ENCODE peak calls at places on chromosomes 4 and X, in five cellular contexts. One of them, this sample, is unnamed.

GRCh38 chrX:40012800-40013682 is 84.7 kb downstream of the BCOR start:
- DNase-seq in cardiac muscle cell: peak; percentile 68
- DNase-seq in WERI-Rb-1: peak; percentile 65
- DNase-seq in fibroblast of lung: peak; percentile 59
- DNase-seq in type B pancreatic cell: peak; percentile 74
- DNase-seq in this sample: peak; percentile 66

GRCh38 chr4:36394352-36394903 is 113.0 kb downstream of the DTHD1 start:
- DNase-seq in cardiac muscle cell: no peak
- DNase-seq in WERI-Rb-1: no peak
- DNase-seq in fibroblast of lung: no peak
- DNase-seq in type B pancreatic cell: no peak
- DNase-seq in this sample: no peak

GRCh38 chr4:152382057-152382785 is 153.7 kb downstream of the FBXW7 start:
- DNase-seq in cardiac muscle cell: peak; percentile 25
- DNase-seq in WERI-Rb-1: no peak
- DNase-seq in fibroblast of lung: no peak
- DNase-seq in type B pancreatic cell: no peak
- DNase-seq in this sample: no peak

GRCh38 chrX:99705696-99706095 is 704.4 kb downstream of the PCDH19 start:
- DNase-seq in cardiac muscle cell: no peak
- DNase-seq in WERI-Rb-1: no peak
- DNase-seq in fibroblast of lung: no peak
- DNase-seq in type B pancreatic cell: no peak
- DNase-seq in this sample: no peak

GRCh38 chrX:22340022-22340616 is 67.4 kb downstream of the CBLL2 start:
- DNase-seq in cardiac muscle cell: no peak
- DNase-seq in WERI-Rb-1: no peak
- DNase-seq in fibroblast of lung: peak; percentile 24
- DNase-seq in type B pancreatic cell: no peak
- DNase-seq in this sample: no peak

GRCh38 chrX:42837747-42838146 is 59.8 kb upstream of the PPP1R2C start:
- DNase-seq in cardiac muscle cell: no peak
- DNase-seq in WERI-Rb-1: no peak
- DNase-seq in fibroblast of lung: no peak
- DNase-seq in type B pancreatic cell: no peak
- DNase-seq in this sample: no peak

GRCh38 chrX:76555816-76556215 is 128.3 kb downstream of the MAGEE1 start:
- DNase-seq in cardiac muscle cell: peak; percentile 20
- DNase-seq in WERI-Rb-1: peak; percentile 67
- DNase-seq in fibroblast of lung: peak; percentile 7
- DNase-seq in type B pancreatic cell: no peak
- DNase-seq in this sample: peak; percentile 17

GRCh38 chr4:141220271-141220654 is 432 bp upstream of the ZNF330 start:
- DNase-seq in cardiac muscle cell: no peak
- DNase-seq in WERI-Rb-1: no peak
- DNase-seq in fibroblast of lung: peak; percentile 21
- DNase-seq in type B pancreatic cell: no peak
- DNase-seq in this sample: no peak

GRCh38 chr4:108130955-108131354 is 37.8 kb downstream of the LEF1 start:
- DNase-seq in cardiac muscle cell: no peak
- DNase-seq in WERI-Rb-1: peak; percentile 22
- DNase-seq in fibroblast of lung: no peak
- DNase-seq in type B pancreatic cell: no peak
- DNase-seq in this sample: no peak

GRCh38 chrX:34218063-34218462 is 85.9 kb upstream of the FAM47A start:
- DNase-seq in cardiac muscle cell: no peak
- DNase-seq in WERI-Rb-1: no peak
- DNase-seq in fibroblast of lung: no peak
- DNase-seq in type B pancreatic cell: no peak
- DNase-seq in this sample: no peak

GRCh38 chr4:79650794-79651431 is 242.9 kb upstream of the GK2 start:
- DNase-seq in cardiac muscle cell: peak; percentile 77
- DNase-seq in WERI-Rb-1: no peak
- DNase-seq in fibroblast of lung: peak; percentile 81
- DNase-seq in type B pancreatic cell: no peak
- DNase-seq in this sample: no peak

GRCh38 chr4:185657191-185657590 is 121.9 kb upstream of the PDLIM3 start:
- DNase-seq in cardiac muscle cell: no peak
- DNase-seq in WERI-Rb-1: no peak
- DNase-seq in fibroblast of lung: peak; percentile 14
- DNase-seq in type B pancreatic cell: no peak
- DNase-seq in this sample: no peak

GRCh38 chr4:150826302-150826701 is 188.8 kb downstream of the LRBA start:
- DNase-seq in cardiac muscle cell: no peak
- DNase-seq in WERI-Rb-1: no peak
- DNase-seq in fibroblast of lung: no peak
- DNase-seq in type B pancreatic cell: no peak
- DNase-seq in this sample: no peak

GRCh38 chr4:150822407-150822806 is 192.7 kb downstream of the LRBA start:
- DNase-seq in cardiac muscle cell: no peak
- DNase-seq in WERI-Rb-1: no peak
- DNase-seq in fibroblast of lung: no peak
- DNase-seq in type B pancreatic cell: no peak
- DNase-seq in this sample: no peak

GRCh38 chr4:150827226-150827625 is 187.9 kb downstream of the LRBA start:
- DNase-seq in cardiac muscle cell: no peak
- DNase-seq in WERI-Rb-1: no peak
- DNase-seq in fibroblast of lung: no peak
- DNase-seq in type B pancreatic cell: no peak
- DNase-seq in this sample: no peak

DNA sequence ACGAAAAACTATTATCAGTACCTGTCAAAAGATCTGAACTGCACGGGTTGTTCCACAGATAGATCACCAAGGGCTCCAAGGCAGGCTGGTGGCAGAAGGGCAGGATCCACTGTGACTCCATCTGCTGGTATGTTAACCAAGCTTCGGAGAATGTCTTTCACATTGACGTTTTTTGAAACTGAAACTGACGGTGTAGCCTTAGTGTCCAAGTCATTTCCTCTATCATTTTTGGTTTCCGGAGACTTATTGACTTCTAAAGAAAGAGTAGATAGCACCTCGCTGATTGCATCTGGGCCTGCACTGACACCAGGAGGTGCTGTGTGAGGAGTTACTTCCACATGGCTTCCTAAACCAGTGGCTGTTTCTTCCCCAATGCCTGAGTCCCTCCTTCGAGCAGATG is 186.9 kb downstream of the LRBA start:
- DNase-seq in cardiac muscle cell: no peak
- DNase-seq in WERI-Rb-1: no peak
- DNase-seq in fibroblast of lung: no peak
- DNase-seq in type B pancreatic cell: no peak
- DNase-seq in this sample: no peak
- TF ChIP-seq CTCF in cardiac muscle cell: no peak
- TF ChIP-seq CTCF in WERI-Rb-1: no peak
- TF ChIP-seq CTCF in fibroblast of lung: no peak
- TF ChIP-seq CTCF in type B pancreatic cell: no peak
- TF ChIP-seq CTCF in this sample: no peak

GRCh38 chrX:20594985-20595384 is 328.3 kb upstream of the RPS6KA3 start:
- DNase-seq in cardiac muscle cell: peak; percentile 19
- DNase-seq in WERI-Rb-1: no peak
- DNase-seq in fibroblast of lung: peak; percentile 34
- DNase-seq in type B pancreatic cell: no peak
- DNase-seq in this sample: no peak
- TF ChIP-seq CTCF in cardiac muscle cell: peak; percentile 35
- TF ChIP-seq CTCF in WERI-Rb-1: peak; percentile 32
- TF ChIP-seq CTCF in fibroblast of lung: no peak
- TF ChIP-seq CTCF in type B pancreatic cell: peak; percentile 67
- TF ChIP-seq CTCF in this sample: peak; percentile 43

GRCh38 chr4:19123681-19124080 is 1102.1 kb upstream of the LCORL start:
- DNase-seq in cardiac muscle cell: no peak
- DNase-seq in WERI-Rb-1: no peak
- DNase-seq in fibroblast of lung: no peak
- DNase-seq in type B pancreatic cell: no peak
- DNase-seq in this sample: no peak
- TF ChIP-seq CTCF in cardiac muscle cell: no peak
- TF ChIP-seq CTCF in WERI-Rb-1: no peak
- TF ChIP-seq CTCF in fibroblast of lung: no peak
- TF ChIP-seq CTCF in type B pancreatic cell: no peak
- TF ChIP-seq CTCF in this sample: no peak

GRCh38 chrX:131816551-131817136 is 206.5 kb upstream of the STK26 start:
- DNase-seq in cardiac muscle cell: no peak
- DNase-seq in WERI-Rb-1: peak; percentile 59
- DNase-seq in fibroblast of lung: peak; percentile 58
- DNase-seq in type B pancreatic cell: no peak
- DNase-seq in this sample: no peak
- TF ChIP-seq CTCF in cardiac muscle cell: no peak
- TF ChIP-seq CTCF in WERI-Rb-1: no peak
- TF ChIP-seq CTCF in fibroblast of lung: no peak
- TF ChIP-seq CTCF in type B pancreatic cell: no peak
- TF ChIP-seq CTCF in this sample: no peak

DNA sequence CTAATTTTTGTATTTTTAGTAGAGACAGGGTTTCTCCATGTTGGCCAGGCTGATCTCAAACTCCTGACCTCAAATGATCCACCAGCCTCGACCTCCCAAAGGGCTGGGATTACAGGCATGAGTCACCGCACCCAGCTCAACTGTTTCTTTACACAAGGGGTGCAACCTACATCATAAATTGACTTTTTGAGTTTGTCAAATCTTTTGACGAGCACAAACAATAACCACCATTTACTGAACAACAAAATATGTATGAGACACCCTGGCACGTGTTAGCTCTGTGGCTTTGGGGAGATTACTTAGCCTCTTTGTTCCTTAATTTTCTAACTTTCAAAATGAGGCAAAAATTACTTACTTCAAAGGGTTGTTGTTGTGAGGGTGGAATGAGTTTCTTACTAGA is 23.5 kb upstream of the SLC34A2 start:
- DNase-seq in cardiac muscle cell: no peak
- DNase-seq in WERI-Rb-1: no peak
- DNase-seq in fibroblast of lung: no peak
- DNase-seq in type B pancreatic cell: no peak
- DNase-seq in this sample: no peak
- TF ChIP-seq CTCF in cardiac muscle cell: no peak
- TF ChIP-seq CTCF in WERI-Rb-1: no peak
- TF ChIP-seq CTCF in fibroblast of lung: no peak
- TF ChIP-seq CTCF in type B pancreatic cell: no peak
- TF ChIP-seq CTCF in this sample: no peak

GRCh38 chr4:82555279-82555678 is 6.5 kb downstream of the TMEM150C start:
- DNase-seq in cardiac muscle cell: no peak
- DNase-seq in WERI-Rb-1: no peak
- DNase-seq in fibroblast of lung: no peak
- DNase-seq in type B pancreatic cell: no peak
- DNase-seq in this sample: no peak
- TF ChIP-seq CTCF in cardiac muscle cell: peak; percentile 13
- TF ChIP-seq CTCF in WERI-Rb-1: peak; percentile 47
- TF ChIP-seq CTCF in fibroblast of lung: no peak
- TF ChIP-seq CTCF in type B pancreatic cell: peak; percentile 35
- TF ChIP-seq CTCF in this sample: no peak